ENCODE peak calls at places on chromosome 21, in six cellular contexts. Z, K, H, E, C and Y are unnamed samples.

GRCh38 chr21:21547368-21547953 is 549.3 kb downstream of the NCAM2 start:
- DNase-seq in Z (no peak), K (no peak), H (no peak), E (no peak), C (no peak), Y (peak)

GRCh38 chr21:37531402-37532042 is 164.9 kb downstream of the DYRK1A start:
- DNase-seq in Z (no peak), K (no peak), H (peak), E (no peak), C (no peak), Y (peak)

GRCh38 chr21:34311561-34312330 is 52.1 kb upstream of the KCNE2 start:
- DNase-seq in Z (no peak), K (no peak), H (no peak), E (no peak), C (no peak), Y (no peak)

GRCh38 chr21:30408782-30409494 is 13.1 kb downstream of the KRTAP13-1 start:
- DNase-seq in Z (peak), K (no peak), H (peak), E (peak), C (peak), Y (peak)

GRCh38 chr21:31318971-31319370 is 25.1 kb downstream of the TIAM1 start:
- DNase-seq in Z (no peak), K (no peak), H (no peak), E (no peak), C (no peak), Y (no peak)

GRCh38 chr21:28636988-28637691 is 355.5 kb downstream of the LTN1 start:
- DNase-seq in Z (peak), K (no peak), H (peak), E (no peak), C (no peak), Y (peak)

GRCh38 chr21:36236052-36236730 is 79.6 kb downstream of the DOP1B start:
- DNase-seq in Z (no peak), K (no peak), H (no peak), E (no peak), C (no peak), Y (no peak)

GRCh38 chr21:31509108-31510017 is 150.1 kb upstream of the SOD1 start:
- DNase-seq in Z (peak), K (peak), H (peak), E (peak), C (peak), Y (peak)

GRCh38 chr21:41823166-41823565 is 56.0 kb downstream of the PRDM15 start:
- DNase-seq in Z (no peak), K (no peak), H (no peak), E (no peak), C (no peak), Y (no peak)

GRCh38 chr21:43836616-43837015 is 28.4 kb upstream of the AGPAT3 start:
- DNase-seq in Z (no peak), K (no peak), H (no peak), E (no peak), C (no peak), Y (no peak)

GRCh38 chr21:40120944-40121575 is 253.8 kb downstream of the PCP4 start:
- DNase-seq in Z (peak), K (no peak), H (peak), E (no peak), C (peak), Y (no peak)

GRCh38 chr21:34166468-34166867 is 93.1 kb downstream of the MRPS6 start:
- DNase-seq in Z (peak), K (no peak), H (no peak), E (no peak), C (no peak), Y (no peak)

GRCh38 chr21:32411366-32412161 is 942 bp upstream of the EVA1C start:
- DNase-seq in Z (no peak), K (peak), H (peak), E (peak), C (peak), Y (no peak)

GRCh38 chr21:45640888-45641479 is 2.5 kb upstream of the PCBP3 start:
- DNase-seq in Z (peak), K (no peak), H (peak), E (peak), C (no peak), Y (peak)

GRCh38 chr21:36538761-36539160 is 58.8 kb upstream of the CLDN14 start:
- DNase-seq in Z (no peak), K (no peak), H (no peak), E (no peak), C (no peak), Y (no peak)

GRCh38 chr21:44802396-44803153 is 955 bp upstream of the UBE2G2 start:
- DNase-seq in Z (peak), K (no peak), H (no peak), E (no peak), C (no peak), Y (no peak)

GRCh38 chr21:45491056-45491455 is 51.2 kb downstream of the SLC19A1 start:
- DNase-seq in Z (no peak), K (no peak), H (no peak), E (no peak), C (no peak), Y (no peak)

GRCh38 chr21:35423694-35424093 is 374.6 kb upstream of the RUNX1 start:
- DNase-seq in Z (no peak), K (no peak), H (no peak), E (no peak), C (no peak), Y (no peak)

GRCh38 chr21:43311303-43311817 is 115.6 kb downstream of the SIK1 start:
- DNase-seq in Z (no peak), K (no peak), H (no peak), E (no peak), C (peak), Y (no peak)

GRCh38 chr21:39852021-39852721 is 15.1 kb upstream of the PCP4 start:
- DNase-seq in Z (peak), K (no peak), H (no peak), E (no peak), C (peak), Y (peak)

GRCh38 chr21:39935716-39936115 is 68.5 kb downstream of the PCP4 start:
- DNase-seq in Z (no peak), K (no peak), H (no peak), E (no peak), C (no peak), Y (no peak)

GRCh38 chr21:45003331-45004058 is 63.7 kb downstream of the SLX9 start:
- DNase-seq in Z (no peak), K (no peak), H (no peak), E (peak), C (no peak), Y (no peak)

GRCh38 chr21:33286600-33287456 is 20.7 kb downstream of the IL10RB start:
- DNase-seq in Z (peak), K (no peak), H (peak), E (no peak), C (peak), Y (peak)

GRCh38 chr21:46111857-46112730 is 14.2 kb downstream of the COL6A2 start:
- DNase-seq in Z (no peak), K (no peak), H (peak), E (no peak), C (no peak), Y (no peak)

GRCh38 chr21:43921602-43921978 is 56.6 kb downstream of the AGPAT3 start:
- DNase-seq in Z (no peak), K (no peak), H (no peak), E (no peak), C (no peak), Y (no peak)

GRCh38 chr21:17501107-17502006 is 11.5 kb upstream of the CXADR start:
- DNase-seq in Z (peak), K (no peak), H (peak), E (no peak), C (peak), Y (peak)

GRCh38 chr21:29295066-29295650 is 3.6 kb upstream of the BACH1 start:
- DNase-seq in Z (no peak), K (no peak), H (no peak), E (no peak), C (no peak), Y (no peak)

GRCh38 chr21:40714516-40714915 is 132.4 kb downstream of the DSCAM start:
- DNase-seq in Z (no peak), K (no peak), H (peak), E (no peak), C (no peak), Y (no peak)

GRCh38 chr21:36169465-36170128 is 13.0 kb downstream of the DOP1B start:
- DNase-seq in Z (no peak), K (no peak), H (no peak), E (peak), C (no peak), Y (no peak)

GRCh38 chr21:33881689-33882440 is 33.7 kb downstream of the ATP5PO start:
- DNase-seq in Z (no peak), K (no peak), H (no peak), E (no peak), C (no peak), Y (no peak)

GRCh38 chr21:29005696-29006095 is 13.0 kb upstream of the LTN1 start:
- DNase-seq in Z (peak), K (no peak), H (no peak), E (no peak), C (no peak), Y (no peak)

GRCh38 chr21:34029724-34030528 is 43.5 kb upstream of the MRPS6 start:
- DNase-seq in Z (peak), K (peak), H (peak), E (peak), C (no peak), Y (peak)

GRCh38 chr21:37225440-37225839 is 41.7 kb downstream of the VPS26C start:
- DNase-seq in Z (no peak), K (peak), H (no peak), E (no peak), C (no peak), Y (no peak)